ENCODE peak calls at places on chromosomes 1 and 21, in five cellular contexts. L, X, B, P and O are unnamed samples.

GRCh38 chr1:88062650-88063153 is 621.4 kb upstream of the PKN2 start:
- DNase-seq in L (no peak), X (no peak), B (no peak), P (no peak), O (no peak)

GRCh38 chr21:37225440-37225839 is 41.7 kb downstream of the VPS26C start:
- DNase-seq in L (no peak), X (no peak), B (no peak), P (no peak), O (no peak)

GRCh38 chr1:22550021-22550420 is 13.3 kb upstream of the EPHA8 start:
- DNase-seq in L (no peak), X (no peak), B (no peak), P (no peak), O (no peak)

GRCh38 chr1:110210604-110211502 is 739 bp downstream of the KCNC4 start:
- DNase-seq in L (peak; percentile 35), X (peak; percentile 56), B (peak; percentile 35), P (peak; percentile 30), O (peak; percentile 27)

GRCh38 chr1:39508857-39509305 is 17.4 kb downstream of the BMP8A start:
- DNase-seq in L (peak; percentile 66), X (no peak), B (no peak), P (peak; percentile 25), O (no peak)

GRCh38 chr1:37479255-37480124 is 5.1 kb downstream of the ZC3H12A start:
- DNase-seq in L (peak; percentile 81), X (peak; percentile 96), B (peak; percentile 98), P (peak; percentile 73), O (no peak)

GRCh38 chr1:64532646-64533045 is 62.7 kb downstream of the CACHD1 start:
- DNase-seq in L (no peak), X (no peak), B (no peak), P (no peak), O (no peak)

GRCh38 chr21:32940079-32941014 is 85.4 kb upstream of the OLIG2 start:
- DNase-seq in L (peak; percentile 65), X (peak; percentile 78), B (peak; percentile 44), P (peak; percentile 56), O (peak; percentile 36)

GRCh38 chr1:22365331-22366295 is 86.0 kb upstream of the ZBTB40 start:
- DNase-seq in L (no peak), X (no peak), B (no peak), P (no peak), O (no peak)

GRCh38 chr21:16587671-16588379 is 858.0 kb downstream of the USP25 start:
- DNase-seq in L (peak; percentile 83), X (peak; percentile 15), B (peak; percentile 55), P (peak; percentile 90), O (no peak)

GRCh38 chr1:228142616-228143203 is 2.6 kb downstream of the GUK1 start:
- DNase-seq in L (no peak), X (no peak), B (no peak), P (no peak), O (no peak)

GRCh38 chr1:115832651-115833050 is 8.3 kb downstream of the NHLH2 start:
- DNase-seq in L (no peak), X (no peak), B (no peak), P (no peak), O (no peak)

GRCh38 chr1:174700775-174701174 is 253.0 kb downstream of the GPR52 start:
- DNase-seq in L (no peak), X (no peak), B (no peak), P (peak; percentile 15), O (no peak)

GRCh38 chr1:181412746-181413145 is 70.6 kb upstream of the CACNA1E start:
- DNase-seq in L (no peak), X (no peak), B (no peak), P (no peak), O (no peak)

GRCh38 chr1:42333662-42334239 is 1.3 kb downstream of the FOXJ3 start:
- DNase-seq in L (peak; percentile 18), X (no peak), B (no peak), P (peak; percentile 16), O (peak; percentile 90)

GRCh38 chr1:201644197-201644596 is 105.3 kb downstream of the NAV1 start:
- DNase-seq in L (no peak), X (no peak), B (no peak), P (no peak), O (no peak)

GRCh38 chr1:20400341-20401177 is 85.5 kb downstream of the CAMK2N1 start:
- DNase-seq in L (no peak), X (no peak), B (no peak), P (no peak), O (no peak)

GRCh38 chr1:29513357-29513756 is 277.0 kb downstream of the PTPRU start:
- DNase-seq in L (peak; percentile 52), X (peak; percentile 48), B (peak; percentile 80), P (peak; percentile 52), O (peak; percentile 1)